ENCODE peak calls at places on chromosome 20, in seven cellular contexts. W is IMR-90, I is psoas muscle, T is adrenal gland, J is ascending aorta, A is mucosa of descending colon, F is RWPE2. E is an unnamed sample. For H3K36me3 and H3K4me1, the result is how much of the 10 kb centered on the place peaks cover.

GRCh38 chr20:11841972-11842461 is 75.7 kb upstream of the BTBD3 start:
- DNase-seq in W (no peak), I (no peak), T (no peak), J (no peak), A (no peak), F (no peak), E (no peak)

GRCh38 chr20:15176929-15177328 is 839.5 kb upstream of the FLRT3 start:
- DNase-seq in W (no peak), I (no peak), T (no peak), J (no peak), A (no peak), F (no peak), E (no peak)

GRCh38 chr20:25247100-25247665 is 702 bp upstream of the PYGB start:
- DNase-seq in W (peak), I (peak), T (peak), J (peak), A (peak), F (no peak), E (no peak)

GRCh38 chr20:53402233-53403005 is 191.2 kb downstream of the ZNF217 start:
- DNase-seq in W (no peak), I (no peak), T (no peak), J (no peak), A (no peak), F (no peak), E (peak)

GRCh38 chr20:19741914-19742313 is 16.1 kb upstream of the RIN2 start:
- DNase-seq in W (no peak), I (no peak), T (no peak), J (no peak), A (no peak), F (no peak), E (no peak)

GRCh38 chr20:17504898-17505663 is 26.1 kb downstream of the BFSP1 start:
- DNase-seq in W (peak), I (peak), T (peak), J (no peak), A (peak), F (no peak), E (peak)

GRCh38 chr20:36851490-36851889 is 24.4 kb upstream of the TLDC2 start:
- DNase-seq in W (no peak), I (no peak), T (no peak), J (no peak), A (no peak), F (no peak), E (no peak)

GRCh38 chr20:61905781-61906523 is 159.7 kb downstream of the TAF4 start:
- DNase-seq in W (no peak), I (no peak), T (no peak), J (no peak), A (no peak), F (no peak), E (no peak)

GRCh38 chr20:50292324-50293243 is 102.0 kb downstream of the CEBPB start:
- DNase-seq in W (peak), I (peak), T (peak), J (peak), A (peak), F (no peak), E (no peak)

GRCh38 chr20:37902504-37903313 is at the start of gene VSTM2L:
- DNase-seq in W (peak), I (no peak), T (peak), J (no peak), A (no peak), F (peak), E (no peak)

GRCh38 chr20:39132093-39132492 is 169.9 kb downstream of the DHX35 start:
- DNase-seq in W (no peak), I (no peak), T (no peak), J (no peak), A (no peak), F (no peak), E (no peak)

GRCh38 chr20:40961686-40962640 is 66.7 kb upstream of the TOP1 start:
- DNase-seq in W (peak), I (no peak), T (no peak), J (peak), A (no peak), F (peak), E (no peak)

GRCh38 chr20:62069741-62070216 is 4.1 kb upstream of the TAF4 start:
- DNase-seq in W (peak), I (no peak), T (peak), J (no peak), A (peak), F (no peak), E (no peak)

GRCh38 chr20:63439866-63440265 is 32.6 kb downstream of the KCNQ2 start:
- DNase-seq in W (no peak), I (no peak), T (no peak), J (no peak), A (no peak), F (peak), E (no peak)

GRCh38 chr20:63441136-63441776 is 31.2 kb downstream of the KCNQ2 start:
- DNase-seq in W (no peak), I (no peak), T (no peak), J (no peak), A (no peak), F (no peak), E (peak)

GRCh38 chr20:63440366-63440955 is 32.0 kb downstream of the KCNQ2 start:
- DNase-seq in W (no peak), I (no peak), T (no peak), J (no peak), A (no peak), F (peak), E (no peak)

GRCh38 chr20:63443606-63444395 is 28.7 kb downstream of the KCNQ2 start:
- DNase-seq in W (no peak), I (no peak), T (no peak), J (no peak), A (no peak), F (peak), E (no peak)

DNA sequence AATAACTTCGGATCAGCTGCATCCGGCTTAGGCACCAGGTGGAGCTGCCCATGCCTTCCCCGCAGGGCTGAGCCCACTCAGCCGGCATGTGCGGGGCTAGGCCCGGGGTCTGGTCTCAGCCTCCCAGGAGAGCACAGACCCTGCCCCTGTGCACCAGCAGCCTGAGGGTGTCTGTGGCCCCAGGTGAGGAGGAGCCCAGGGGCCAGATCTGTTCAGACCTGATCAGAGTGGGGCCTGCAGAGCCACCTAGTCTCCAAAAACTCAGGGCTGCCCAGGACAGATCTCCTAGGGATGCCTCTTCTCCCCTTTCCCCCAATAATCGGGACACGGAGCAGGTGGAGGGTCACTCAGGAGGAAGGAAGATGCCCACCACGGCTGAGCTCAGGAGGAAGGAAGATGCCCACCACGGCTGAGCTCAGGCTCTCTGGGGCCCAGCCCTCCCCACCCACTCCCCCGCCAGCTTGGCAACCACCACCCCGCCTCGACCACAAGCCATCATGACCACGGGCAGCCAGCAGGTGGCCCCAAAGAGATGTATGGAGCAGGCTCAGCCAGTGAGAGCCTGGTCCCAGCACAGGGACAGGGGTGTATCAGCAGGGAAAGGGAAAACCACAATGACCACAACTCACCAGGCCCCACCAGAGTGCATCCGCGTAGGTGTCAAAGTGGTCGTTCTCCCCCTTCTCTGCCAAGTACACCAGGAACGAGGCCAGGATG is 30.5 kb downstream of the KCNQ2 start:
- DNase-seq in W (peak), I (peak), T (peak), J (no peak), A (peak), F (peak), E (peak)
- TF ChIP-seq CTCF in W (peak), I (peak), T (no peak), J (no peak), A (no peak), F (peak), E (no peak)

GRCh38 chr20:56409521-56409920 is 2.5 kb upstream of the CASS4 start:
- DNase-seq in W (peak), I (no peak), T (no peak), J (no peak), A (no peak), F (no peak), E (no peak)

GRCh38 chr20:56411759-56412472 is at the start of gene CASS4:
- DNase-seq in W (peak), I (no peak), T (no peak), J (no peak), A (no peak), F (no peak), E (peak)

GRCh38 chr20:56409946-56410345 is 2.1 kb upstream of the CASS4 start:
- DNase-seq in W (no peak), I (no peak), T (no peak), J (no peak), A (no peak), F (no peak), E (no peak)

GRCh38 chr20:56403465-56403864 is 8.6 kb upstream of the CASS4 start:
- DNase-seq in W (no peak), I (no peak), T (no peak), J (no peak), A (no peak), F (no peak), E (no peak)

DNA sequence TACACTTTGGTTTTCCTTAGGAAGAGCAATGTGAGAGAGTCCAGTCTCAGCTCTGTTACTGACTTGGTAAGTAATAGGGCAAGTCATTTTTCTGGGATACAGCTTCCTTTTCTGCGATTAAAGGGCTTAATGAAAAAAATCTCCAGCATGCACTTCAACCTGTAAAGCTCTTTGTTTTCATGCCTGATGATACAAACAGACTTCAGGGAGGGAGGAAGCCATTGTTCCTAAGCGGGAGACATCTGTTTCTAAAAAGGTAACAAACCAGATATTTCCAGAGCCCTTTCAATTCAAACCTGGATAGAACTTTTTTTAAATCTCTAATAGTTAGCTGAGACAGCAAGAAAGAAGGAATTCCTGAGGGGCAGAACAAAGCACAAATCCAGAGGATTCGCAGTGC is 5.2 kb upstream of the CASS4 start:
- DNase-seq in W (no peak), I (no peak), T (no peak), J (no peak), A (no peak), F (no peak), E (no peak)
- H3K36me3 ChIP-seq in W (under half), I (under half), T (half or more), J (under half), A (under half), F (half or more), E (under half)

GRCh38 chr20:47792021-47792618 is 6.8 kb upstream of the SULF2 start:
- DNase-seq in W (peak), I (peak), T (no peak), J (peak), A (peak), F (peak), E (no peak)

GRCh38 chr20:47789081-47789998 is 4.1 kb upstream of the SULF2 start:
- DNase-seq in W (no peak), I (no peak), T (no peak), J (no peak), A (no peak), F (no peak), E (no peak)

GRCh38 chr20:47788741-47789080 is 3.4 kb upstream of the SULF2 start:
- DNase-seq in W (no peak), I (no peak), T (no peak), J (no peak), A (no peak), F (no peak), E (no peak)

GRCh38 chr20:47790032-47790965 is 5.0 kb upstream of the SULF2 start:
- DNase-seq in W (peak), I (no peak), T (no peak), J (no peak), A (no peak), F (no peak), E (no peak)

DNA sequence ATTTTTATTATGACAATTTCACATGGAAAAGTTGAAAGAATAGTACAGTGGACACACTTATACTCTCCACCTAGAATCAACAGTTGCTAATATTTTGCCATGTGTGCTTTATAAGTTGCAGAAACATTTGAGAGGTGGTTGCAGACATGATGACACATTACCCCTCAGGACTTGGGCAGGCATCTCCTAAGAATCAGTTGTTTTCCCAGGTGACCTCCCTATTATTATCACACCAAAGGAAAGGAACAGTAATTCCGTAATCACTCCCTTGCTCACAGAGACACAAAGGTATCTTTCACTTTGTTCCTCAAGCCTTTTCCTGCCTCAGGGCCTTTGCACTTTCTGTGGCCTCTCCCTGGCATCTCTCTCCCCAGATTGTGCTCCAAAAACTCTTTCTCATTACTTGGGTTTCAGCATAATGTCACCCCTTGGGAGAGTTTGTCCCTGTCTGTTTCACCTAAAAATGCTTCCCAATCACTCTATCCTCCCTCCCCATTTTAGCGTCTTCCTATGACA is 5.9 kb upstream of the SULF2 start:
- DNase-seq in W (no peak), I (no peak), T (no peak), J (no peak), A (no peak), F (no peak), E (no peak)
- H3K4me1 ChIP-seq in W (under half), I (under half), T (under half), J (under half), A (under half), F (half or more), E (under half)

DNA sequence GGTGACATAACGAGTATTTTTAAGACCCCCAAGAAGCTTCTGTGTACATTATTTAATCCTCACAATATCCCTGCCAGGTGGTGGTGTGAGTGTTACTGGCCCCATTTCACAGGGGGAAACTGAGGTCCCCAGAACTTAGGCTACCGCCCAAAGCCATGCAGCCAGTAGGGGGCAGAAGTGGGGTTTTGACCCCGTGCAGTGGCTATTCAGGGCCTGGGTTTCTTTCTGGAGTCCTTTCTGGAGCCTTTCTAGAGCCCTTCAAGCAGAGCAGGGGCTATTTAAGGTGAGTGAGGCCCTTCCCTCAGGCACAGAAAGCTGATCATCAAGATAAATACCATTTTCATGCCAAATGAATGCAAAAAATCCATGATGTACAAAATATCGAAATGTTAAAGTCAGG is 59.0 kb downstream of the CTCFL start:
- DNase-seq in W (no peak), I (no peak), T (no peak), J (no peak), A (no peak), F (no peak), E (no peak)
- TF ChIP-seq CTCF in W (no peak), I (peak), T (no peak), J (no peak), A (no peak), F (peak), E (no peak)

DNA sequence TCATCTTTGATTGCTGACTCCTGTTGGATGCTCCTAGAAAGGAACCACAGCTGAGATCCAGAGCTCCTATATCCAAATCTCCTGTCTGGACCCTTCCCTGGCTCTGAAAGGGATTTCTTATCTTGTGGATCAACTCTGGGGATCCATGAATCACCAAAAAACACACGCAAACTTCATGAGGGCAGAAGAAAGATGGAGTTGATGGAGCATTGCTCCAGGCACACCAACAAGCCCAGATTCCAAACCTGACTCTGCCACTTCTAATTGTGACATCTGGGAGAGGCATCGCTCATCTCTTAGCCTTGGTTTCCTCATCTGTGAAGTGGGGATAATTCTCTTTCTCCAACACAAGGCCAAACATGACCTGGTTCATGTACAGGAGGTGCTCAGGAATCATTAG is 6.7 kb downstream of the KCNS1 start:
- DNase-seq in W (no peak), I (no peak), T (no peak), J (no peak), A (no peak), F (no peak), E (no peak)
- H3K36me3 ChIP-seq in W (under half), I (under half), T (under half), J (under half), A (under half), F (under half), E (under half)

E was measured in CD8-positive, alpha-beta T cell.